ENCODE peak calls at places on chromosomes 7 and 10, in six cellular contexts. One of them, this sample, is unnamed.

GRCh38 chr10:98125940-98126631 is 8.4 kb upstream of the R3HCC1L start:
- DNase-seq in effector CD8-positive, alpha-beta T cell: no peak
- DNase-seq in NB4: peak
- DNase-seq in SK-N-SH: no peak
- DNase-seq in HCEC 1CT: no peak
- DNase-seq in cardiac fibroblast: peak
- DNase-seq in this sample: peak

GRCh38 chr7:55538538-55538937 is 33.8 kb downstream of the VOPP1 start:
- DNase-seq in effector CD8-positive, alpha-beta T cell: no peak
- DNase-seq in NB4: no peak
- DNase-seq in SK-N-SH: no peak
- DNase-seq in HCEC 1CT: peak
- DNase-seq in cardiac fibroblast: peak
- DNase-seq in this sample: peak

GRCh38 chr10:112466802-112467201 is 19.8 kb downstream of the VTI1A start:
- DNase-seq in effector CD8-positive, alpha-beta T cell: no peak
- DNase-seq in NB4: no peak
- DNase-seq in SK-N-SH: no peak
- DNase-seq in HCEC 1CT: no peak
- DNase-seq in cardiac fibroblast: no peak
- DNase-seq in this sample: no peak

GRCh38 chr7:73827568-73828106 is 3.2 kb upstream of the CLDN4 start:
- DNase-seq in effector CD8-positive, alpha-beta T cell: no peak
- DNase-seq in NB4: no peak
- DNase-seq in SK-N-SH: peak
- DNase-seq in HCEC 1CT: no peak
- DNase-seq in cardiac fibroblast: no peak
- DNase-seq in this sample: no peak

GRCh38 chr7:28179081-28180030 is 1.2 kb downstream of the JAZF1 start:
- DNase-seq in effector CD8-positive, alpha-beta T cell: peak
- DNase-seq in NB4: peak
- DNase-seq in SK-N-SH: peak
- DNase-seq in HCEC 1CT: peak
- DNase-seq in cardiac fibroblast: peak
- DNase-seq in this sample: no peak

GRCh38 chr10:62761115-62761514 is 43.4 kb upstream of the ADO start:
- DNase-seq in effector CD8-positive, alpha-beta T cell: no peak
- DNase-seq in NB4: peak
- DNase-seq in SK-N-SH: no peak
- DNase-seq in HCEC 1CT: no peak
- DNase-seq in cardiac fibroblast: no peak
- DNase-seq in this sample: no peak

GRCh38 chr10:43192824-43193223 is 54.6 kb downstream of the CSGALNACT2 start:
- DNase-seq in effector CD8-positive, alpha-beta T cell: no peak
- DNase-seq in NB4: no peak
- DNase-seq in SK-N-SH: no peak
- DNase-seq in HCEC 1CT: no peak
- DNase-seq in cardiac fibroblast: no peak
- DNase-seq in this sample: no peak

GRCh38 chr7:56256108-56256507 is 139.9 kb upstream of the NUPR2 start:
- DNase-seq in effector CD8-positive, alpha-beta T cell: no peak
- DNase-seq in NB4: no peak
- DNase-seq in SK-N-SH: no peak
- DNase-seq in HCEC 1CT: no peak
- DNase-seq in cardiac fibroblast: no peak
- DNase-seq in this sample: no peak

GRCh38 chr7:154640917-154641316 is 362.0 kb downstream of the PAXIP1 start:
- DNase-seq in effector CD8-positive, alpha-beta T cell: no peak
- DNase-seq in NB4: no peak
- DNase-seq in SK-N-SH: no peak
- DNase-seq in HCEC 1CT: no peak
- DNase-seq in cardiac fibroblast: no peak
- DNase-seq in this sample: no peak

GRCh38 chr10:92573091-92573797 is 649 bp downstream of the IDE start:
- DNase-seq in effector CD8-positive, alpha-beta T cell: peak
- DNase-seq in NB4: peak
- DNase-seq in SK-N-SH: peak
- DNase-seq in HCEC 1CT: no peak
- DNase-seq in cardiac fibroblast: peak
- DNase-seq in this sample: peak

GRCh38 chr7:157686285-157686894 is 349.6 kb downstream of the DNAJB6 start:
- DNase-seq in effector CD8-positive, alpha-beta T cell: no peak
- DNase-seq in NB4: no peak
- DNase-seq in SK-N-SH: no peak
- DNase-seq in HCEC 1CT: no peak
- DNase-seq in cardiac fibroblast: no peak
- DNase-seq in this sample: no peak

GRCh38 chr10:70283445-70284399 is at the start of gene NPFFR1:
- DNase-seq in effector CD8-positive, alpha-beta T cell: no peak
- DNase-seq in NB4: no peak
- DNase-seq in SK-N-SH: peak
- DNase-seq in HCEC 1CT: no peak
- DNase-seq in cardiac fibroblast: no peak
- DNase-seq in this sample: no peak

GRCh38 chr7:151925446-151926335 is 30.6 kb upstream of the GALNTL5 start:
- DNase-seq in effector CD8-positive, alpha-beta T cell: no peak
- DNase-seq in NB4: peak
- DNase-seq in SK-N-SH: peak
- DNase-seq in HCEC 1CT: peak
- DNase-seq in cardiac fibroblast: peak
- DNase-seq in this sample: no peak

GRCh38 chr7:42189535-42189934 is 47.5 kb downstream of the GLI3 start:
- DNase-seq in effector CD8-positive, alpha-beta T cell: no peak
- DNase-seq in NB4: no peak
- DNase-seq in SK-N-SH: no peak
- DNase-seq in HCEC 1CT: peak
- DNase-seq in cardiac fibroblast: peak
- DNase-seq in this sample: peak

GRCh38 chr7:69365588-69366241 is 232.6 kb upstream of the AUTS2 start:
- DNase-seq in effector CD8-positive, alpha-beta T cell: no peak
- DNase-seq in NB4: no peak
- DNase-seq in SK-N-SH: no peak
- DNase-seq in HCEC 1CT: no peak
- DNase-seq in cardiac fibroblast: no peak
- DNase-seq in this sample: no peak

GRCh38 chr7:155999631-156000489 is 187.6 kb upstream of the SHH start:
- DNase-seq in effector CD8-positive, alpha-beta T cell: no peak
- DNase-seq in NB4: no peak
- DNase-seq in SK-N-SH: no peak
- DNase-seq in HCEC 1CT: no peak
- DNase-seq in cardiac fibroblast: no peak
- DNase-seq in this sample: no peak

GRCh38 chr7:48389977-48390376 is 218.7 kb downstream of the ABCA13 start:
- DNase-seq in effector CD8-positive, alpha-beta T cell: no peak
- DNase-seq in NB4: peak
- DNase-seq in SK-N-SH: no peak
- DNase-seq in HCEC 1CT: peak
- DNase-seq in cardiac fibroblast: peak
- DNase-seq in this sample: peak

GRCh38 chr7:8387551-8388256 is 45.7 kb upstream of the NXPH1 start:
- DNase-seq in effector CD8-positive, alpha-beta T cell: no peak
- DNase-seq in NB4: no peak
- DNase-seq in SK-N-SH: no peak
- DNase-seq in HCEC 1CT: no peak
- DNase-seq in cardiac fibroblast: no peak
- DNase-seq in this sample: no peak

GRCh38 chr10:27759483-27760281 is 14.1 kb upstream of the MKX start:
- DNase-seq in effector CD8-positive, alpha-beta T cell: no peak
- DNase-seq in NB4: no peak
- DNase-seq in SK-N-SH: no peak
- DNase-seq in HCEC 1CT: no peak
- DNase-seq in cardiac fibroblast: no peak
- DNase-seq in this sample: no peak

This sample was measured in amniotic epithelial cell.